ENCODE peak calls at places on chromosomes 2 and 18, in five cellular contexts. W is brain microvascular endothelial cell, C is cardiac fibroblast, T is astrocyte of the spinal cord, E is IMR-90. V is an unnamed sample.

GRCh38 chr2:26008851-26009566 is 24.9 kb upstream of the RAB10 start:
- DNase-seq in E (peak), C (peak), T (no peak), W (peak), V (peak)

GRCh38 chr2:34031097-34031496 is 432.0 kb upstream of the FAM98A start:
- DNase-seq in T (no peak), W (no peak), E (no peak), C (no peak), V (no peak)

GRCh38 chr2:146652311-146652710 is 1192.5 kb upstream of the ACVR2A start:
- DNase-seq in E (peak), T (peak), C (no peak), W (peak), V (peak)

GRCh38 chr2:75466708-75467311 is 93.9 kb downstream of the EVA1A start:
- DNase-seq in T (peak), E (peak), C (peak), W (peak), V (peak)

GRCh38 chr2:188199716-188200128 is 92.0 kb upstream of the GULP1 start:
- DNase-seq in C (peak), E (peak), T (peak), W (peak), V (peak)

GRCh38 chr2:179059026-179059680 is 9.2 kb upstream of the CCDC141 start:
- DNase-seq in E (no peak), T (no peak), W (no peak), C (no peak), V (no peak)

GRCh38 chr2:233354971-233355574 is 779 bp downstream of the DGKD start:
- DNase-seq in T (peak), C (peak), W (no peak), E (no peak), V (no peak)

GRCh38 chr2:170819941-170820646 is 3.4 kb downstream of the GAD1 start:
- DNase-seq in T (no peak), E (no peak), C (no peak), W (no peak), V (no peak)

GRCh38 chr2:130798472-130799221 is 38.1 kb upstream of the ARHGEF4 start:
- DNase-seq in E (no peak), W (no peak), C (peak), T (no peak), V (no peak)

GRCh38 chr2:239106314-239106908 is 258.5 kb downstream of the TWIST2 start:
- DNase-seq in E (peak), C (peak), W (peak), T (peak), V (peak)

GRCh38 chr18:55575066-55575465 is 12.9 kb downstream of the TCF4 start:
- DNase-seq in W (no peak), T (no peak), E (no peak), C (no peak), V (no peak)

GRCh38 chr18:55579888-55580287 is 8.1 kb downstream of the TCF4 start:
- DNase-seq in W (no peak), E (no peak), C (peak), T (no peak), V (peak)

GRCh38 chr18:55575949-55576348 is 12.0 kb downstream of the TCF4 start:
- DNase-seq in C (no peak), W (no peak), E (no peak), T (no peak), V (no peak)

GRCh38 chr18:55579471-55579870 is 8.5 kb downstream of the TCF4 start:
- DNase-seq in W (no peak), C (peak), E (peak), T (no peak), V (peak)

DNA sequence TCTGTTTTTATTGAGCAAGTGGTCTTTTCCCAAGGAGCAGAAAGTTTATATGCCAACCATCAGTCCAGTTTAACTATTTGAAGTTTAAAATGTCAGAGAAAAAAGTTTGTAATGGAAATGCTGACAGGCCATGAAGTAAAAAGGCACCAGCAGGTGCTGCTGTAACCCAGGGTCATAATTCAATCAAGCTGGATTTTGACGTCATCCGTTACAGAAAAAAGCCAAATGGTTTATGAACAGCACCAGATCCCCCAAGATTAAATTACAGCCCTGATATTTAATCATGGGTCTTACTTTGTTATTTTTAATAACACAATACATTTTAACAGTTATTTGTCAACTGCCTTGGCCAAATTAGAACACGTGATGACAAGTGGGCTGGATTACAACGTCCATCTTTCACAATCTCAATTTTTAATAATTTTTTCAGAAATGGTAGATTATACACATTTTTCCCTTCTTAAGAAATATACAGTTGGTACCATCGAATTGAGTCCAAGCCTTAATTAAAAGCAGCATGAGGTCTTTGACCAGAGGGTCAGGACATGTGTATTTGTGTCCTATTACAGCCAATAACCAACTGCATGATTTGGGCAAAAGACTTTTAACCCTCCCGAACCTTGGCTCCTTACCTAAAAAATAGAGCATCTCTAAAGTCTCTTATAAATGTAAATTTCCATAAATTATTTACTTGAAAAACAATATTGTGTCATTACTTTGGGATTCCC is 10.0 kb downstream of the TCF4 start:
- DNase-seq in C (no peak), E (no peak), T (no peak), W (no peak), V (no peak)
- TF ChIP-seq CTCF in C (no peak), E (no peak), T (no peak), W (peak), V (no peak)

GRCh38 chr2:28687640-28688039 is 64.0 kb upstream of the PPP1CB start:
- DNase-seq in C (no peak), E (no peak), T (no peak), W (no peak), V (no peak)

GRCh38 chr2:28683100-28683706 is 68.4 kb upstream of the PPP1CB start:
- DNase-seq in T (peak), C (peak), E (peak), W (peak), V (peak)

GRCh38 chr2:28687181-28687580 is 64.4 kb upstream of the PPP1CB start:
- DNase-seq in C (no peak), W (no peak), T (no peak), E (no peak), V (no peak)

GRCh38 chr2:28681216-28681981 is 70.2 kb upstream of the PPP1CB start:
- DNase-seq in W (peak), C (peak), E (peak), T (peak), V (no peak)

GRCh38 chr2:28684142-28684858 is 67.3 kb upstream of the PPP1CB start:
- DNase-seq in C (no peak), W (no peak), T (no peak), E (no peak), V (no peak)
- H3K4me3 ChIP-seq in C (no peak), W (no peak), T (no peak), E (no peak), V (no peak)

GRCh38 chr2:202871161-202872141 is at the start of gene ICA1L:
- DNase-seq in C (peak), E (peak), W (peak), T (peak), V (peak)
- TF ChIP-seq CTCF in C (no peak), E (peak), W (no peak), T (peak), V (no peak)

GRCh38 chr2:264493-265468 is at the start of gene ACP1:
- DNase-seq in E (peak), C (peak), T (peak), W (peak), V (peak)
- H3K4me3 ChIP-seq in E (peak), C (peak), T (peak), W (peak), V (peak)

GRCh38 chr2:6354546-6354945 is 511.2 kb downstream of the CMPK2 start:
- DNase-seq in E (no peak), W (no peak), T (no peak), C (no peak), V (no peak)

GRCh38 chr2:6352247-6352646 is 513.5 kb downstream of the CMPK2 start:
- DNase-seq in W (no peak), C (no peak), E (no peak), T (no peak), V (no peak)

GRCh38 chr2:6356127-6356761 is 509.5 kb downstream of the CMPK2 start:
- DNase-seq in W (no peak), E (no peak), T (no peak), C (no peak), V (no peak)

GRCh38 chr2:6353669-6354068 is 512.0 kb downstream of the CMPK2 start:
- DNase-seq in E (no peak), W (no peak), C (no peak), T (no peak), V (no peak)

DNA sequence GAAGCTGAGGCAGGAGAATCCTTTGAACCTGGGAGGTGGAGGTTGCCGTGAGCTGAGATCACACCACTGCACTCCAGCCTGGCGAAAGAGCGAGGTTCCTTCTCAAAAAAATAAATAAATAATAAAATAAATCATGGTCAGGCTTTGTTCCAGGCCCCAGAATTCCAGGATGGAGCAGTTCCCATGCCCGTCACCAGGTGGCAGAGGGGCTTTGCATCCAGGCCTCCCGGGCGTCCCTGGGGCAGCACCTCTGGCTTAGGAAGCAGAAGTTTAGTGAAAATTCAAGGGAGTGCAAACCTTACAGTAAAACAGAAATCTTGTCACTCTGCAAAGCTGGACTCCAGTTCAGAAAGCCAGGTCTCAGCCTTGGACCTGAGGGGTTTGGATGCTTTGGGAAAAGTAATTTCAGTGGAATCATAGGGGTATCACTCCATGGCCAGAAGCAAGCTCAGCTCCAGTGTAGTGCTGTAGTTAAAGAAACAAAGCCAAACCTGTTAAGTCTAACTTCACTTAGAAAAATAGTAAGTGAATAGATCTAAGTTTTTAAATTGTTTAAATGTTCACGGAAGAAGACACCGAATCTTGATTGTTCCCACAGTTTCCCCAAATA is 512.7 kb downstream of the CMPK2 start:
- DNase-seq in W (peak), C (peak), T (peak), E (peak), V (peak)
- TF ChIP-seq CTCF in W (peak), C (no peak), T (peak), E (peak), V (peak)

DNA sequence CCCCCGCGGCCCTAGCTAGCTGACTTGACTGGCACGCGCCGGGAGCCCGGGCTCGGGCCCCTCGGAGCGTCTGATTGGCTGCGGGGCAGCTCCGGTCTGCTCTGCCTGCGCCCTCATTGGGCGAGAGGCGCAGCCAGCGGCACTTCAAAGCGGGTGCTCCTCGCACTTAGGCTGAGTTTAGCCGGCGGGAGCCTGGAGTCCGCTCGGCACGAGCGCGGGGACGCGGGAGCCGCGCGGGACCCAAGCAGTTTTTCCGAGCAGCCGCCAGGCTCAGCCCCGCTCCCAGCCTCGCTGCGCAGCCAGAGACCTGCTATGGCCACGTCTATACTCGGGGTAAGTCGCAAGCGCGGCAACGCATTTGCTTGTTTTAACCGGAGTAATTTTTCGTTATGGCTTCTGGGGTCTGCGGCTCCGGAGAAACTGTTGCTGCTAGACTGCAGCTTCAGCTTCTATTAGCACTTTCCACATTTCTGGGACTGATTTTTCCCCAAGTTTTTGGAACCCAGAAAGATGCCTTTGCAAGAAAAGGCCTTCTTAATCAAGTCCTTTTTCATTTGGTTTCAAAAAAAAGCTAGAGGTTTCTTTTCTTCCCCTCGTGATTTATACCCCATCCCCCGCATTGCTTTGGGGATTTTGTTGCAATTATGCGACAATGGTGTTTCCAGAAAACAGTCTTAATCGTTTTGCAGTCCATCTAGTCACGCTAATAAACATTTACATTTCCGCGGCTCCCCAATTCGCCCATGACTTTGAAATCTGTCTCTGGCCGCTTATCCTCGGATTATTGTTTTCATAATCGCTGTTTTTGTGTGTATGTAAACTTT is at the start of gene SP9:
- DNase-seq in C (no peak), E (peak), T (no peak), W (no peak), V (no peak)
- H3K4me3 ChIP-seq in C (no peak), E (peak), T (peak), W (peak), V (peak)

DNA sequence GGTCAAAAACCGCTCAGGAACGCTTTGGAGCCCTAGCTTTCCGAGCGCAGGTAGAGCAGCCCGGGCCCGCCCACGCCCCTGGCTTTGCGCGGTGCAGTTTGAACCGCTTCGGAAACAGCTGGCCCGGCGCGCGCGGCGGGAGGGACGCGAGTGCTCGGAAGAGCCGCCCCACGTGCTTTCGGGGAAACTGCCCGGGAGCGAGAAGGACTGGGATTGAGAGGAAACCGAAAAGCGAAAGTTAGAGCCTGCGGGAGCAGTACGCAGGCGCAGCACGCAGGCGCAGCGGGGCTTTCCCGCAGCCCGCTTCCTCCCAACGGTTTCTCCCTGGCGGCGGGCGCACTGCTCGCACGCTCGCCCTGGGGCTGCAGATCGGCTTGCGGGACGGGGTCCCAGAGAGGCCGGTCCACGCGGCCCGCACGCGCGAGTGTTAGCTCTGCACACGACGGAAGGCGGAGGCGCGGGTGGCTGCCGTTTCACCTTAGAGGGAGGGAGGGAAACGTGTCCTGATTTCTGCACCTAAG is 6.3 kb upstream of the STAT1 start:
- DNase-seq in E (peak), W (peak), T (peak), C (peak), V (peak)
- TF ChIP-seq CTCF in E (no peak), W (no peak), T (no peak), C (no peak), V (peak)

GRCh38 chr18:48408111-48408726 is 964 bp downstream of the ZBTB7C start:
- DNase-seq in T (no peak), E (no peak), W (no peak), C (no peak), V (no peak)
- H3K4me3 ChIP-seq in T (no peak), E (no peak), W (peak), C (no peak), V (no peak)

DNA sequence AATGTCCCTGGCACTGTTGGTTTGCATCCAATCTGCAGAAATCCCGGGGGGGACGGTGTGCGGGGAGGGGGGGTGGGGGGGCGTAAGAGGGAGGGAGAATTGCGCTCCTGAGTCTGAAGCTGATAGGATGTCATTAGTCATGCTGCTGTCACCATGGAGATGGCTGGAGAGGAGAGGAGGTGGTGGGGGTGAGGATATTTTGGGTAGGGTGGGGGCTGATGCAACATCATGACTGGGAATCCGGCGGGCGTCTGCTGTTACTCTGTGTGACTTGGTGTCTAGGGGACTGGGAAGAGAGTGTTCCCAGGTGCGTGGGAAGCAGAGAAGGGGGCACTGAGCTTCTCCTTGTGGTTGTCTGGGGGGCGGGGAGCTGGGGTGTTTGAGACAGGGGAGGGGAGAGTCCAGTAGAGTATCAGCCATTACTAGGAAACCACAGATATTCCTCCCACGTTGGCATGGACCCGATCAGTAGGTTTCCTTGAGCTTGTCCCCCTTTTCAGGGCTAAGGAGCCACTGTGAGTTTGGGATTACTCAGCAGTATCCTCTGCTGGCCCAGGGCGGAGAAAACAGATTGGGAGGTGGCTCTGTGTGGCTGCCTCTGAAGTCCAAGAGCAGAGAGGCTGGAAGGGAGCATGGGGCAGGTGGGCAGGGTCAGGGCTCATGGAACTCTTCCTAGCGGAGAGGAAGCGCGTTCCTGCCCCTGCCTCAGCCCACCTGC is 18.9 kb downstream of the TET3 start:
- DNase-seq in T (peak), W (peak), E (peak), C (peak), V (peak)
- TF ChIP-seq CTCF in T (no peak), W (peak), E (no peak), C (no peak), V (peak)

GRCh38 chr2:24971300-24971549 is 530 bp downstream of the DNAJC27 start:
- DNase-seq in E (no peak), T (no peak), W (no peak), C (no peak), V (no peak)

GRCh38 chr2:24971550-24972314 is at the start of gene DNAJC27:
- DNase-seq in W (peak), E (peak), T (peak), C (peak), V (peak)

GRCh38 chr2:24972315-24972958 is 682 bp upstream of the DNAJC27 start:
- DNase-seq in C (peak), W (peak), T (peak), E (no peak), V (peak)

GRCh38 chr2:24969784-24970183 is 2.0 kb downstream of the DNAJC27 start:
- DNase-seq in W (no peak), E (peak), C (peak), T (no peak), V (peak)

GRCh38 chr2:24970483-24971299 is 1.1 kb downstream of the DNAJC27 start:
- DNase-seq in T (no peak), C (peak), W (peak), E (peak), V (peak)
- H3K4me3 ChIP-seq in T (peak), C (peak), W (peak), E (peak), V (peak)

V was measured in fibroblast of villous mesenchyme.